ENCODE peak calls at places on chromosomes 7 and 10, in eight cellular contexts. P is stomach, G is A549, N is breast epithelium, U is OCI-LY7, V is ascending aorta, D is PC-3, Z is mammary epithelial cell. L is an unnamed sample. For H3K9me3, the result is how much of the 10 kb centered on the place peaks cover.

GRCh38 chr7:156127166-156128134 is 315.2 kb upstream of the SHH start:
- DNase-seq in P (no peak), G (no peak), N (no peak), U (no peak), V (no peak), D (no peak), Z (no peak), L (no peak)

GRCh38 chr7:114539575-114539974 is 125.0 kb downstream of the FOXP2 start:
- DNase-seq in P (no peak), G (no peak), N (no peak), U (no peak), V (no peak), D (peak), Z (no peak), L (no peak)

GRCh38 chr7:26298432-26299058 is 6.9 kb downstream of the SNX10 start:
- DNase-seq in P (no peak), G (no peak), N (no peak), U (no peak), V (no peak), D (no peak), Z (no peak), L (no peak)

GRCh38 chr7:111756687-111757178 is 194.4 kb upstream of the IMMP2L start:
- DNase-seq in P (no peak), G (no peak), N (peak), U (no peak), V (no peak), D (no peak), Z (peak), L (peak)

GRCh38 chr10:101282937-101283336 is 53.7 kb upstream of the LBX1 start:
- DNase-seq in P (no peak), G (no peak), N (no peak), U (no peak), V (no peak), D (no peak), Z (no peak), L (no peak)

GRCh38 chr7:150404785-150405583 is 25.9 kb downstream of the ZNF775 start:
- DNase-seq in P (peak), G (peak), N (peak), U (peak), V (peak), D (peak), Z (peak), L (peak)

GRCh38 chr10:117272195-117273076 is 31.5 kb downstream of the SLC18A2 start:
- DNase-seq in P (no peak), G (no peak), N (no peak), U (no peak), V (no peak), D (no peak), Z (no peak), L (no peak)

GRCh38 chr7:55571534-55572377 is 546 bp downstream of the VOPP1 start:
- DNase-seq in P (peak), G (peak), N (no peak), U (peak), V (no peak), D (peak), Z (peak), L (no peak)

GRCh38 chr10:119595715-119596515 is 849 bp downstream of the TIAL1 start:
- DNase-seq in P (peak), G (peak), N (peak), U (peak), V (no peak), D (no peak), Z (peak), L (peak)

GRCh38 chr10:119651514-119652327 is 541 bp downstream of the BAG3 start:
- DNase-seq in P (peak), G (no peak), N (no peak), U (no peak), V (no peak), D (no peak), Z (no peak), L (no peak)

GRCh38 chr7:144019457-144019856 is 19.3 kb downstream of the OR6B1 start:
- DNase-seq in P (no peak), G (no peak), N (no peak), U (no peak), V (no peak), D (peak), Z (peak), L (peak)

GRCh38 chr7:5441840-5442513 is 18.3 kb upstream of the TNRC18 start:
- DNase-seq in P (no peak), G (no peak), N (no peak), U (no peak), V (no peak), D (no peak), Z (no peak), L (no peak)

GRCh38 chr10:10500941-10501340 is 516.7 kb upstream of the CELF2 start:
- DNase-seq in P (no peak), G (no peak), N (no peak), U (no peak), V (no peak), D (no peak), Z (no peak), L (peak)

GRCh38 chr10:91006001-91006751 is 85.3 kb upstream of the ANKRD1 start:
- DNase-seq in P (peak), G (peak), N (peak), U (peak), V (no peak), D (peak), Z (peak), L (peak)

GRCh38 chr10:78028438-78029293 is 649 bp downstream of the POLR3A start:
- DNase-seq in P (no peak), G (no peak), N (peak), U (peak), V (no peak), D (peak), Z (peak), L (no peak)

GRCh38 chr10:71462642-71462935 is 65.9 kb downstream of the CDH23 start:
- DNase-seq in P (no peak), G (no peak), N (no peak), U (no peak), V (no peak), D (no peak), Z (no peak), L (no peak)

GRCh38 chr7:99737726-99738125 is 2.7 kb upstream of the CYP3A7 start:
- DNase-seq in P (no peak), G (no peak), N (no peak), U (no peak), V (no peak), D (no peak), Z (peak), L (no peak)

GRCh38 chr7:66837007-66837406 is 84.0 kb upstream of the TMEM248 start:
- DNase-seq in P (peak), G (no peak), N (no peak), U (peak), V (no peak), D (peak), Z (peak), L (no peak)

GRCh38 chr10:14703631-14704001 is 71.1 kb downstream of the FAM107B start:
- DNase-seq in P (no peak), G (no peak), N (no peak), U (no peak), V (no peak), D (no peak), Z (no peak), L (no peak)

GRCh38 chr10:110865804-110866482 is 5.8 kb upstream of the PDCD4 start:
- DNase-seq in P (no peak), G (no peak), N (no peak), U (peak), V (no peak), D (no peak), Z (no peak), L (no peak)

GRCh38 chr7:128872394-128872824 is 9.8 kb downstream of the ATP6V1F start:
- DNase-seq in P (no peak), G (no peak), N (no peak), U (no peak), V (no peak), D (peak), Z (no peak), L (no peak)

GRCh38 chr7:139620676-139621344 is 97.3 kb downstream of the CLEC2L start:
- DNase-seq in P (peak), G (peak), N (no peak), U (peak), V (no peak), D (peak), Z (peak), L (no peak)

GRCh38 chr7:69349291-69349690 is 249.0 kb upstream of the AUTS2 start:
- DNase-seq in P (no peak), G (no peak), N (no peak), U (no peak), V (no peak), D (no peak), Z (no peak), L (no peak)

GRCh38 chr10:78578929-78579328 is 489.8 kb upstream of the ZMIZ1 start:
- DNase-seq in P (no peak), G (no peak), N (no peak), U (no peak), V (no peak), D (peak), Z (peak), L (no peak)

GRCh38 chr10:22320591-22321155 is at the start of gene BMI1:
- DNase-seq in P (peak), G (peak), N (peak), U (peak), V (no peak), D (peak), Z (peak), L (peak)

GRCh38 chr10:48745662-48746245 is 61.1 kb downstream of the WDFY4 start:
- DNase-seq in P (no peak), G (no peak), N (no peak), U (no peak), V (no peak), D (no peak), Z (no peak), L (no peak)

GRCh38 chr10:35007858-35008301 is 82.3 kb downstream of the CUL2 start:
- DNase-seq in P (no peak), G (no peak), N (no peak), U (no peak), V (no peak), D (peak), Z (no peak), L (no peak)

GRCh38 chr10:36489181-36489927 is 636.0 kb upstream of the ANKRD30A start:
- DNase-seq in P (no peak), G (no peak), N (no peak), U (no peak), V (no peak), D (no peak), Z (no peak), L (no peak)

GRCh38 chr10:80177781-80178636 is 27.3 kb downstream of the ANXA11 start:
- DNase-seq in P (no peak), G (no peak), N (no peak), U (peak), V (no peak), D (no peak), Z (no peak), L (no peak)

GRCh38 chr10:110803830-110804338 is 67.8 kb upstream of the PDCD4 start:
- DNase-seq in P (peak), G (peak), N (peak), U (peak), V (no peak), D (peak), Z (peak), L (no peak)

GRCh38 chr7:91784469-91784868 is 96.0 kb downstream of the MTERF1 start:
- DNase-seq in P (no peak), G (peak), N (no peak), U (peak), V (no peak), D (peak), Z (peak), L (peak)

GRCh38 chr7:142957723-142958122 is 4.4 kb downstream of the KEL start:
- DNase-seq in P (no peak), G (no peak), N (no peak), U (no peak), V (no peak), D (peak), Z (no peak), L (no peak)

GRCh38 chr7:105487559-105488218 is 34.4 kb downstream of the PUS7 start:
- DNase-seq in P (no peak), G (peak), N (no peak), U (peak), V (no peak), D (peak), Z (peak), L (peak)

DNA sequence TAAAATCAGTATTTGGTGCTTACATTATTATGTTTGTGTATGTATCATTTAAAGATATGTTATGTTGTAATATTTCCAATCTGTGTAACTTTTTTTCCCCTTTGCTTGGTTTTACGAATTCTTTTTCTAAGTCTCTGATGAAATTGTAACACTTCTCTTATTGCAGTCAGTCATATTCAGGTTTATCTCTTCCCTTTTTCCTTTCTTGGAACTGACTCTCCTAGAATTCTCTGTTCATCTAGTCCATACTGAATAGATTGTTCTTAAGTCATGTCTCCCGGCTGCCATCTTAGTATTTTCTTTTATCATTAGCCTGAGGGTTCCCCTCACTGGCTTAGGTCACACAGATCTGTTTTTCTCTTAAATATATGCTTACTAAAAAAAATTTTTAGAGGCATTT is 44.6 kb downstream of the PHTF2 start:
- DNase-seq in P (no peak), G (no peak), N (no peak), U (no peak), V (no peak), D (no peak), Z (no peak), L (no peak)
- H3K27ac ChIP-seq in P (no peak), G (no peak), N (no peak), U (no peak), V (no peak), D (no peak), Z (no peak), L (no peak)

GRCh38 chr7:36939816-36940215 is 215.5 kb upstream of the AOAH start:
- DNase-seq in P (no peak), G (no peak), N (no peak), U (no peak), V (no peak), D (no peak), Z (no peak), L (no peak)
- H3K9me3 ChIP-seq in P (half or more), G (under half), N (under half), U (under half), V (under half), D (under half), Z (under half), L (under half)

DNA sequence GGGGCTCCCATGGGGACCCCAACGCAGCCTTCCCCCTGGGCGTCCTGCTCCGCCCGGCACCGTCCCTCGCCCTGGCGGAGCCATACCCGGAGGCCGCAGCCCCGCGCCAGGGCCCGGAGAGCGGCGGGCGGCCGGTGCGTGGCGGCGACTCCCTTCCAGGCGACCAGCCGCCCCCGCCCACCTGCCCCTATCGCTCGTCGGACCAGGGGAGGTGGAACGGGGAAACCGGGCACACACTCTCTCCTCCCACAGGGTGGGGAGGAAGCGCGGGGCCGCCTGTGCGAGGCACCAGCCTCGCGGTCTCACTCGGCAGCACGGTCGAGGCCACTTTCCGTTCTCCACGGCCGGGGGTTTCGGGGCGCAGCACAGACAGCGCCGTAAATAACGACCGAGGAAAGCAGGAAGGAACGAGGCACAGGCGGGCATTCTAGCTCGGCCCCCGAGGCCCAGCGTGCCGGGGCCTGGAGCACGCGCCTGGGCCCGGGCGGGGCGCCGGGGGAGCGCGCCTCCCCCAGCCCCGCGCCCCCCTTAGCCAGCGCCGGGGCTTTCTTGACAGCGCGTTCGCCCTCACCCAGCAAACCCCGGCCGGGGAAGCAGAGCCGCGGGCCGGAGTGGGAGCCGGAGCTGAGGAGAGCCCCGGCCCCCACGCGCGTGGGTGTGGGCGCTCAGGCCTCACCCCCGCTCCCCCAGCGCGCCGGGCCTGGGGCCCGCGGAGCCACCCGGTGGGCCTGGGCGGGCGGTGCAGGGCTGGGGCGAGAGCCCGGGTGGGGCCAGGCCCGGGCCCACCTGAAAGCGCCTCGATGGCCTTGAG is 936 bp downstream of the IGF2BP3 start:
- DNase-seq in P (no peak), G (no peak), N (no peak), U (peak), V (no peak), D (no peak), Z (peak), L (no peak)
- H3K27ac ChIP-seq in P (no peak), G (peak), N (no peak), U (peak), V (no peak), D (peak), Z (no peak), L (peak)

DNA sequence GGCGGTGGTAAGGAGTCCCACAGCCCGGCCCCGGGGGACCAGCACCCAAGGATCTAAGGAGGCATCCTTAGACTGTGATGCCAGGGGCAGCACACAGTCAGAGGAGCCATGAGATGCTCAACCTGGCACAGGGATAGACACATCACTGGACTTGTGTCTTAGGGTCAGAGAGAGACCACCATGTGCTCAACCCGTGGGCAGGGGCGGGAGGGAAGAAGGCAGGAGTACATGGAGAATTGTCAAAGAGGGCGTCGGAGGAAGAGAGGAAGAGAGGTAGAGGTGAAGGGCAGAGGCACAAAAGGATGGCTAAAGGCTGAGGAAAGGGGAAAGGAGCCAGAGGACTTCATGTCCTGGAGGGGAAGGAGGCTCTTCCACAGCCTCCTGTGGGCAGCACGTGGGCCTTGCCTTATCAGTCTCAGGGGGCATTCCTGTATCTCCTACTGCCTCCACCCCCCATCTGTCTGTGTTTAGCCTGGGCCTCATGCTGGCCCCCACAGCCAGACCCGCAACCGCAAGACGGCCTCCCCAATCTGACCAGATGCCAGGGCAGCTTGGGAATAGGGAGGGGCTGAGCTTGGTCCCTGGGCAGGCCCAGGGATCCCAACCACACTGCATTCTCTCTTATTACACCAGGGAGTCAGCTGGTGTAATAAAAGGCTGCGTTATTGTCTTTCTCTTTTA is 2.2 kb downstream of the ADCY1 start:
- DNase-seq in P (no peak), G (no peak), N (no peak), U (no peak), V (no peak), D (no peak), Z (no peak), L (no peak)
- H3K9me3 ChIP-seq in P (under half), G (under half), N (under half), U (under half), V (under half), D (under half), Z (under half), L (under half)

DNA sequence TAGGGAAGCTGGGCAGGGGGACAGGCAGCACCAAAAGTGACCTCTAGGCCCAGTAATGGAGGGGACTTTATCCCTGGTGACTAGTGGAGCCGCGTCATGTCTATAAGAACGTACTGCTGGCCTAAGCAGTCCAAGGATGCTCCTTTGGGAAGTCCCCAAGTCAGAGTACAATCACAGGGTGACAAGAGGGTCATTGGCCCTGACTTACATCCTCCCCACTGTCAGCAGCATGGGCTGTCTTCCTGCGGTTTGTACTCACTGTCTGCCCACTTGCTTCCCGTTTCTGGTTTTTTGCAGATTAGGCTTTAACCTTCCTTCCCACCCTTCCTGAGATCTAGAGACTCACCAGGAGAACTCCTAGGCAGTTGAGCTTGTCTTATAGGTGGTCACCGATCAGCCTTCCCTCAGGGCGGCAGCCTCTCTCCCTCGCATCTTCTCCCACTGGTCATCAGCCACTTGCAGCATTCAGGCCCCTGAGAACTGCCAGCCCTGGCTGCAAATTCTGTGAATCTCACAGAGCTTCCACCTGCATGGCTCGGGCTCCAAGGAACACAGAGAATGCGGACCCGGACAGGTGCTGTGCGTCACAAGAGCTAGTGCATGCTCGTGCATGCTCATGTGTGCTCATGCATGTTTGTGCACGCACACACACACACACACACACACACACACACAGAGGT is 177.1 kb downstream of the ARHGAP12 start:
- DNase-seq in P (no peak), G (no peak), N (no peak), U (no peak), V (no peak), D (no peak), Z (no peak), L (no peak)
- H3K27ac ChIP-seq in P (peak), G (no peak), N (no peak), U (no peak), V (no peak), D (no peak), Z (no peak), L (no peak)

GRCh38 chr7:158311791-158312190 is 275.8 kb downstream of the PTPRN2 start:
- DNase-seq in P (no peak), G (no peak), N (no peak), U (no peak), V (no peak), D (no peak), Z (no peak), L (no peak)
- H3K9me3 ChIP-seq in P (under half), G (under half), N (under half), U (under half), V (under half), D (under half), Z (under half), L (half or more)

GRCh38 chr7:7104971-7105370 is 77.4 kb upstream of the C1GALT1 start:
- DNase-seq in P (no peak), G (no peak), N (no peak), U (no peak), V (no peak), D (no peak), Z (no peak), L (no peak)

GRCh38 chr7:7104314-7104698 is 78.0 kb upstream of the C1GALT1 start:
- DNase-seq in P (no peak), G (no peak), N (no peak), U (no peak), V (no peak), D (no peak), Z (no peak), L (no peak)

GRCh38 chr7:7100432-7100849 is 81.9 kb upstream of the C1GALT1 start:
- DNase-seq in P (no peak), G (no peak), N (peak), U (no peak), V (no peak), D (no peak), Z (peak), L (no peak)

GRCh38 chr7:7103343-7104313 is 78.7 kb upstream of the C1GALT1 start:
- DNase-seq in P (no peak), G (peak), N (no peak), U (peak), V (no peak), D (peak), Z (peak), L (peak)

DNA sequence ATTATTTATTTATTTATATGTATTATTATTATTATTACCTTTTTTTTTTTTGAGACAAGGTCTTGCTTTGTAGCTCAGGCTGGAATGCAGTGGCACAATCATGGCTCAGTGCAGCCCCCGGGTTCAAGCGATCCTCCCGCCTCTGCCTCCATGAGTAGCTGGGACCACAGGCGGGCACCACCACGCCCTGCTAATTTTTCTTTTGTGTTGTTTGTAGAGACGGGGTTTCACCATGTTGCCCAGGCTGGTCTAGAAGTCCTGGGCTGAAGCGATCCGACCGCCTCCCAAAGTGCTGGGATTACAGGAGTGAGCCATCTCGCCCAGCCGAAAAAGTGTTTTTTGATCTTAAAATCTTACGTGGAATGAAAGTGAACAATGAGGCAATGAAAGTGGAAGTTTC is 79.4 kb upstream of the C1GALT1 start:
- DNase-seq in P (no peak), G (no peak), N (no peak), U (no peak), V (no peak), D (peak), Z (no peak), L (no peak)
- H3K27ac ChIP-seq in P (no peak), G (no peak), N (peak), U (no peak), V (no peak), D (no peak), Z (peak), L (no peak)